ENCODE peak calls at places on chromosomes 6 and 20, in five cellular contexts. J is ovary, X is AG04450, V is SJSA1, B is cardiac muscle cell. E is an unnamed sample.

GRCh38 chr20:49424536-49424935 is 57.9 kb downstream of the KCNB1 start:
- DNase-seq in X (no peak), J (no peak), V (no peak), B (no peak), E (no peak)

GRCh38 chr6:39899540-39900295 is 34.5 kb downstream of the MOCS1 start:
- DNase-seq in B (no peak), X (no peak), J (no peak), V (no peak), E (no peak)

GRCh38 chr6:142507065-142507464 is 205.3 kb downstream of the ADGRG6 start:
- DNase-seq in X (no peak), J (no peak), V (no peak), B (no peak), E (no peak)

GRCh38 chr6:116363759-116364158 is 7.0 kb upstream of the DSE start:
- DNase-seq in B (no peak), J (no peak), V (no peak), X (no peak), E (peak)

GRCh38 chr20:23082846-23083552 is 3.1 kb downstream of the CD93 start:
- DNase-seq in V (no peak), J (no peak), B (peak), X (no peak), E (no peak)

GRCh38 chr6:151592449-151593169 is 98.8 kb downstream of the CCDC170 start:
- DNase-seq in V (no peak), B (no peak), J (no peak), X (no peak), E (no peak)

GRCh38 chr6:84467296-84467695 is 239.9 kb upstream of the CEP162 start:
- DNase-seq in J (no peak), X (no peak), V (no peak), B (no peak), E (no peak)

GRCh38 chr6:42409582-42409981 is 42.1 kb downstream of the TRERF1 start:
- DNase-seq in B (no peak), X (no peak), V (no peak), J (no peak), E (peak)

GRCh38 chr6:170459451-170459850 is 93.7 kb downstream of the PSMB1 start:
- DNase-seq in J (no peak), B (no peak), X (no peak), V (peak), E (no peak)

GRCh38 chr20:33862709-33863403 is 51.7 kb downstream of the CHMP4B start:
- DNase-seq in B (peak), X (peak), J (peak), V (peak), E (peak)

GRCh38 chr6:1498491-1499113 is 109.2 kb downstream of the FOXF2 start:
- DNase-seq in B (no peak), V (no peak), J (no peak), X (no peak), E (no peak)

GRCh38 chr6:41489284-41489851 is 56.8 kb upstream of the FOXP4 start:
- DNase-seq in X (no peak), B (no peak), J (no peak), V (peak), E (no peak)

GRCh38 chr6:2450546-2450945 is 205.1 kb upstream of the GMDS start:
- DNase-seq in X (no peak), J (no peak), V (no peak), B (peak), E (no peak)

GRCh38 chr6:169252805-169253189 is 849 bp downstream of the THBS2 start:
- DNase-seq in V (no peak), B (peak), J (peak), X (no peak), E (no peak)

GRCh38 chr20:1637755-1638154 is 17.9 kb upstream of the SIRPB1 start:
- DNase-seq in V (no peak), J (no peak), X (no peak), B (no peak), E (no peak)

GRCh38 chr6:21586760-21587181 is 6.8 kb upstream of the SOX4 start:
- DNase-seq in J (peak), V (no peak), X (no peak), B (no peak), E (no peak)

GRCh38 chr20:41072099-41072798 is 43.6 kb downstream of the TOP1 start:
- DNase-seq in X (no peak), J (no peak), B (no peak), V (peak), E (no peak)

GRCh38 chr6:10595731-10596664 is 74.8 kb downstream of the GCNT2 start:
- DNase-seq in X (no peak), B (no peak), V (peak), J (no peak), E (peak)

GRCh38 chr20:40931348-40932044 is 97.1 kb upstream of the TOP1 start:
- DNase-seq in B (no peak), J (no peak), V (no peak), X (no peak), E (no peak)

GRCh38 chr6:13923527-13924145 is 1.1 kb upstream of the RNF182 start:
- DNase-seq in J (no peak), X (no peak), V (no peak), B (no peak), E (no peak)

GRCh38 chr6:148653138-148653776 is 93.6 kb upstream of the UST start:
- DNase-seq in X (no peak), V (no peak), B (peak), J (no peak), E (no peak)

GRCh38 chr6:148620579-148621298 is 126.1 kb upstream of the UST start:
- DNase-seq in X (no peak), V (no peak), J (no peak), B (no peak), E (no peak)

GRCh38 chr6:119349341-119350201 is at the start of gene MAN1A1:
- DNase-seq in J (peak), X (peak), V (peak), B (peak), E (peak)

GRCh38 chr6:149060300-149060984 is 257.1 kb upstream of the TAB2 start:
- DNase-seq in X (no peak), B (no peak), V (no peak), J (no peak), E (no peak)

GRCh38 chr6:122653094-122653493 is 42.9 kb downstream of the PKIB start:
- DNase-seq in B (no peak), X (no peak), V (no peak), J (no peak), E (no peak)

GRCh38 chr6:51711876-51712275 is 375.5 kb downstream of the PKHD1 start:
- DNase-seq in V (no peak), J (no peak), B (no peak), X (no peak), E (no peak)

GRCh38 chr6:118618676-118619377 is 32.6 kb downstream of the CEP85L start:
- DNase-seq in J (peak), X (no peak), B (peak), V (peak), E (no peak)

GRCh38 chr6:14807130-14807529 is 438.7 kb upstream of the JARID2 start:
- DNase-seq in B (no peak), J (no peak), V (no peak), X (no peak), E (no peak)

GRCh38 chr20:30284533-30284932 is 972.9 kb upstream of the DEFB115 start:
- DNase-seq in J (no peak), B (no peak), V (no peak), X (no peak), E (no peak)

GRCh38 chr20:34415079-34415478 is 52.0 kb downstream of the ITCH start:
- DNase-seq in V (no peak), J (no peak), B (no peak), X (no peak), E (peak)

GRCh38 chr6:25172819-25173218 is 106.4 kb upstream of the CARMIL1 start:
- DNase-seq in V (peak), X (peak), J (no peak), B (no peak), E (no peak)

GRCh38 chr20:16761305-16761829 is 13.2 kb downstream of the OTOR start:
- DNase-seq in X (peak), J (peak), V (peak), B (peak), E (peak)

GRCh38 chr20:49999329-49999728 is 16.5 kb downstream of the SNAI1 start:
- DNase-seq in J (no peak), B (no peak), X (no peak), V (no peak), E (no peak)

GRCh38 chr6:83592770-83593394 is 80.5 kb downstream of the PRSS35 start:
- DNase-seq in B (peak), V (no peak), X (no peak), J (no peak), E (no peak)

GRCh38 chr20:946826-947225 is 30.7 kb upstream of the ANGPT4 start:
- DNase-seq in J (no peak), V (no peak), X (no peak), B (no peak), E (no peak)

GRCh38 chr6:109872968-109873545 is 105.1 kb upstream of the GPR6 start:
- DNase-seq in X (no peak), B (no peak), J (no peak), V (no peak), E (peak)

GRCh38 chr6:4613795-4614194 is 162.4 kb upstream of the CDYL start:
- DNase-seq in V (no peak), B (no peak), X (no peak), J (no peak), E (no peak)

GRCh38 chr6:4615231-4615630 is 161.0 kb upstream of the CDYL start:
- DNase-seq in J (no peak), V (no peak), X (no peak), B (no peak), E (no peak)

GRCh38 chr6:4616311-4616710 is 159.9 kb upstream of the CDYL start:
- DNase-seq in B (no peak), V (no peak), J (no peak), X (no peak), E (no peak)

GRCh38 chr6:4614637-4615036 is 161.6 kb upstream of the CDYL start:
- DNase-seq in J (no peak), V (no peak), B (no peak), X (no peak), E (no peak)

DNA sequence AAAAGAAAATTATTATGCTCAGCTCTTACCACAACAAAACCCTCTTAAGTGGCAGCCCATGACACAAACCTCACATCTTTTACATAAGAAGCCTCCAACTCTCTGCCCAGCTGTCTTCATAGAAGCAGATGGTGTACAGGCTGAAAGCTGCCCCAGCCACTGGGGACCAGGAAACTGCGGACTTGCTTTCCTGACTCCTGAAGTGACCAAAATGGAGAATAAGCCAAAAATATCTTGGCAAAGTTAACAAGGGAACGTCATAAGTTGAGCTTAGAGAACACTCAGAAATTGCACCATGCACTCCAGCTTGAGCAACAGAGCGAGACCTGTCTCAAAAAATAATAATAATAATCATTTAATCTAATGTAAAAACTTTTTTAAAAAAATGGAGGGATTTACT is 160.3 kb upstream of the CDYL start:
- DNase-seq in V (no peak), B (no peak), X (no peak), J (no peak), E (no peak)
- H3K27ac ChIP-seq in V (no peak), B (no peak), X (no peak), J (no peak), E (no peak)

GRCh38 chr20:24118781-24119175 is 130.2 kb upstream of the GGTLC1 start:
- DNase-seq in B (no peak), X (no peak), V (no peak), J (peak), E (no peak)
- H3K27ac ChIP-seq in B (no peak), X (no peak), V (no peak), J (no peak), E (no peak)

GRCh38 chr20:31706607-31707257 is 15.9 kb downstream of the BCL2L1 start:
- DNase-seq in B (no peak), X (no peak), J (no peak), V (no peak), E (peak)
- H3K27ac ChIP-seq in B (peak), X (no peak), J (no peak), V (no peak), E (peak)

GRCh38 chr20:60009318-60009717 is 51.1 kb downstream of the CDH26 start:
- DNase-seq in B (no peak), J (no peak), V (no peak), X (no peak), E (no peak)

GRCh38 chr20:60013296-60014142 is 55.3 kb downstream of the CDH26 start:
- DNase-seq in X (no peak), J (no peak), B (no peak), V (no peak), E (no peak)

GRCh38 chr20:60009826-60010616 is 51.8 kb downstream of the CDH26 start:
- DNase-seq in B (peak), J (no peak), X (no peak), V (no peak), E (no peak)

GRCh38 chr20:60010689-60011417 is 52.6 kb downstream of the CDH26 start:
- DNase-seq in J (no peak), V (no peak), X (no peak), B (no peak), E (no peak)

GRCh38 chr20:60011512-60012507 is 53.6 kb downstream of the CDH26 start:
- DNase-seq in X (no peak), V (no peak), J (no peak), B (no peak), E (no peak)
- H3K27ac ChIP-seq in X (no peak), V (no peak), J (no peak), B (no peak), E (no peak)

DNA sequence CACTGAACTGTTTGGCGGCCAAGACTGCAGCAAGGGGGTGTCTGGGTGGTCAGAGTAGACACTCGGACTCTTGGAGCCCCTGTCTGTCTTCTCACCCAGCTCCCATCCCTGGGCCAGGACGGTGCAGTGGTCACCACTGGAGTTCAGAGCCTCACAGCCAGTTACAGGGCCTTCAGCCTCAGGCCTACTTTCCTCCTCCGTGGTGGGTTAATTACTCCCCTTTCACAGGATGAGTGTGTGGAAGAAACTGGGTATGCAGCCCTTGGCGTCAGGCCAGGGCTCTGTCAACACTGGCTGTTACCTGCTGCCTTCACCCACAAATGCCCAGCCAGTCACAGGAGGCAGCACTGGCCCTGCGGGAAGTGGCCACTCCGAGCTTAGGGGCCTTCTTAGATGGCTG is 1.8 kb upstream of the YTHDF1 start:
- DNase-seq in X (no peak), V (no peak), B (no peak), J (peak), E (no peak)
- H3K27ac ChIP-seq in X (no peak), V (no peak), B (no peak), J (no peak), E (no peak)

GRCh38 chr20:32823078-32823477 is 3.3 kb downstream of the MAPRE1 start:
- DNase-seq in B (peak), X (peak), V (peak), J (no peak), E (peak)
- H3K27ac ChIP-seq in B (peak), X (peak), V (peak), J (no peak), E (no peak)

DNA sequence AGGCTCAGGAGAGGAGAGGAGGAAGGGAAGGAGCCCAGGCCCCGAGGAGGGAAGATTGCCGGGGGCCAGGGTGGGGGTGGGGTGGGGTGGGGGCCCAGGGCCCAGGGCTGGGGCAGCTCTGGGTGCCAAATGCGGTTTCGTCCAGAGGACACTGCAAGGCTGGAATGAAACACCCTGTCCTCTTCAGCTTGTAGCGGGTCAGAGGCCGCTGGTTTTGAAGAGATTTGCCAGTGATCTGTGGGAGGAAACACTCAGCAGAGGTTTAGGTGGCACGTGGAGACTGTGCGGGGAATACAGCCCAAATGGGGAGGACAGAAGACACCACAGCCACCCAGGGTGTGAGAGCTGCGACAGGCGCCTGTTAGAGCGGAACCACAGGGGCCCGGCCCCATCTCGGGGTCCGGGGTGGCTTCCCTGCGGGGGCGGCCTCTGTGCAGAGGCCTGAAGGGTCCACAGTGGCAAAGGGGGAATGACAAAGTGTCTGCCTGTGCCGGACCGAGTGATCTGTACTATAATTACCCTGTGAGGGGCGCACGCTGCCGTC is 29.3 kb downstream of the FRMD1 start:
- DNase-seq in V (no peak), X (no peak), B (no peak), J (peak), E (no peak)
- H3K27ac ChIP-seq in V (no peak), X (no peak), B (no peak), J (no peak), E (no peak)

DNA sequence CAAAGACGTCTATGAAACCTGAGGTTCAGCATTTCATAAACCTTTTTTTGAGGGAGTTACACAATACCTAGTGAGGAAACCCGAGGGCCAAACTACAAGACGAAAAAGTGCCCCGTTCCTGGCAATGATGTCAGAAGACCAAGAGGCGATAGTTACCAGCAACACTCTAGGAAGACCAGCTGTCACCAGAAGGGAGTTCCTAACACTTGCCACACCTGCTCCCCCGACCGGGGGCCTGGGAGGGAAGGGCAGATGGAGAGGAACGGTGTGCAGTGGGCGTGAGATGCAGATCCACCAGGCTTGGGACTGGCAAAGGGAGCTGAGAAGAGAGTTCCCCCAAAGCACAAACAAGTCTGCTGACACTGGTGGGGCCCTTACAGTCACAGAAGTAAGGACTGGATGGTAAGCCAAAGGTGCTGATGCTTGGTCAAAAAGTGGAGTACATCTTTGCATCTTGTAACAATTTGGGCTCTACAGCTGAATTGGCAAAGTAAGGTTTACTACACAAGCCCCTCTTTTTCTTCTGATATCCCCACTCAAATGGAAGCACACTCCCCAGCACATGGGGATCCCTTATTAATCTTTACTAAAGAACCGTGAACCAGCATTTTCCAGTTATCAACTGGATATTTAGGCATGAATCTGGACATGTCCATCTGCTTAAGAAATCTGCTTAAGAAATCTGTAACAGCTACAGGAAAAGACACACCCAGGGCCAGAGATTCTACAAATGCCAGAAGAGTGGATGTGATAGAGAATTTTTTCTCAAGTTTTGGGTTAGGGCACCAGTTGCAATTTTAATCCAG is 38.5 kb downstream of the PANK2 start:
- DNase-seq in J (no peak), V (no peak), X (no peak), B (no peak), E (peak)
- H3K27ac ChIP-seq in J (no peak), V (no peak), X (peak), B (peak), E (peak)

E was measured in HL-60.